ENCODE peak calls at places on chromosomes 16 and 17, in ten cellular contexts. Z is heart right ventricle, C is body of pancreas, L is lung, J is pancreas, V is prostate gland, I is aorta, E is fibroblast of lung, W is transverse colon, A is IMR-90. Y is an unnamed sample. For H3K4me1, H3K27me3 and H3K9me3, the result is how much of the 10 kb centered on the place peaks cover.

GRCh38 chr16:77191259-77191969 is 424 bp downstream of the MON1B start:
- DNase-seq in Z (peak), C (peak), L (peak), J (no peak), V (no peak), I (peak), E (peak), W (peak), A (no peak), Y (no peak)

GRCh38 chr16:79150626-79151025 is 449.9 kb downstream of the MAF start:
- DNase-seq in Z (no peak), C (no peak), L (no peak), J (no peak), V (no peak), I (no peak), E (no peak), W (no peak), A (no peak), Y (no peak)

GRCh38 chr17:50837980-50838954 is 2.9 kb downstream of the WFIKKN2 start:
- DNase-seq in Z (no peak), C (no peak), L (no peak), J (no peak), V (no peak), I (no peak), E (no peak), W (no peak), A (no peak), Y (no peak)

GRCh38 chr16:78504391-78504945 is 405.0 kb downstream of the WWOX start:
- DNase-seq in Z (peak), C (peak), L (no peak), J (no peak), V (no peak), I (no peak), E (peak), W (peak), A (no peak), Y (no peak)

GRCh38 chr17:6330936-6331335 is 104.0 kb downstream of the AIPL1 start:
- DNase-seq in Z (no peak), C (no peak), L (no peak), J (no peak), V (no peak), I (no peak), E (no peak), W (no peak), A (no peak), Y (no peak)

GRCh38 chr16:22232277-22233049 is 26.4 kb downstream of the EEF2K start:
- DNase-seq in Z (no peak), C (peak), L (peak), J (peak), V (peak), I (no peak), E (peak), W (peak), A (peak), Y (no peak)

GRCh38 chr17:13418891-13419290 is 182.8 kb downstream of the HS3ST3A1 start:
- DNase-seq in Z (no peak), C (no peak), L (no peak), J (no peak), V (no peak), I (no peak), E (no peak), W (no peak), A (peak), Y (no peak)

GRCh38 chr17:7443499-7444485 is 1.1 kb upstream of the CHRNB1 start:
- DNase-seq in Z (no peak), C (no peak), L (no peak), J (no peak), V (no peak), I (no peak), E (peak), W (no peak), A (peak), Y (peak)

GRCh38 chr16:31513126-31513525 is 4.9 kb upstream of the RUSF1 start:
- DNase-seq in Z (no peak), C (no peak), L (no peak), J (no peak), V (no peak), I (no peak), E (peak), W (no peak), A (peak), Y (peak)

GRCh38 chr16:53712065-53712464 is 8.1 kb downstream of the FTO start:
- DNase-seq in Z (no peak), C (no peak), L (no peak), J (no peak), V (no peak), I (no peak), E (no peak), W (no peak), A (no peak), Y (no peak)

GRCh38 chr16:76345093-76345735 is 68.0 kb downstream of the CNTNAP4 start:
- DNase-seq in Z (no peak), C (peak), L (peak), J (no peak), V (no peak), I (no peak), E (peak), W (no peak), A (no peak), Y (peak)

GRCh38 chr17:75153854-75154194 is 488 bp downstream of the JPT1 start:
- DNase-seq in Z (no peak), C (no peak), L (no peak), J (no peak), V (no peak), I (no peak), E (no peak), W (peak), A (no peak), Y (peak)

GRCh38 chr16:19130852-19131808 is 17.4 kb downstream of the ITPRIPL2 start:
- DNase-seq in Z (peak), C (peak), L (no peak), J (no peak), V (peak), I (no peak), E (peak), W (no peak), A (peak), Y (peak)

GRCh38 chr16:47965439-47965838 is 190.4 kb downstream of the ABCC12 start:
- DNase-seq in Z (no peak), C (no peak), L (no peak), J (no peak), V (no peak), I (no peak), E (no peak), W (no peak), A (peak), Y (no peak)

GRCh38 chr16:11487289-11487688 is 99.4 kb downstream of the LITAF start:
- DNase-seq in Z (no peak), C (no peak), L (no peak), J (no peak), V (no peak), I (peak), E (no peak), W (no peak), A (no peak), Y (no peak)

GRCh38 chr16:11100239-11100750 is 155.7 kb downstream of the SOCS1 start:
- DNase-seq in Z (peak), C (peak), L (no peak), J (no peak), V (no peak), I (peak), E (peak), W (peak), A (peak), Y (peak)

GRCh38 chr16:50309156-50309526 is 42.8 kb downstream of the ADCY7 start:
- DNase-seq in Z (no peak), C (no peak), L (no peak), J (no peak), V (no peak), I (no peak), E (no peak), W (no peak), A (no peak), Y (no peak)

GRCh38 chr17:81867123-81867951 is 3.8 kb downstream of the ARHGDIA start:
- DNase-seq in Z (no peak), C (peak), L (no peak), J (no peak), V (no peak), I (no peak), E (peak), W (peak), A (peak), Y (peak)

GRCh38 chr17:81868674-81869220 is 2.4 kb downstream of the ARHGDIA start:
- DNase-seq in Z (no peak), C (peak), L (no peak), J (no peak), V (no peak), I (peak), E (peak), W (peak), A (peak), Y (peak)

GRCh38 chr17:81869221-81870154 is 1.6 kb downstream of the ARHGDIA start:
- DNase-seq in Z (peak), C (peak), L (no peak), J (no peak), V (no peak), I (peak), E (peak), W (peak), A (no peak), Y (peak)

GRCh38 chr17:81866440-81867122 is 4.6 kb downstream of the ARHGDIA start:
- DNase-seq in Z (no peak), C (no peak), L (no peak), J (no peak), V (no peak), I (no peak), E (peak), W (no peak), A (no peak), Y (no peak)

DNA sequence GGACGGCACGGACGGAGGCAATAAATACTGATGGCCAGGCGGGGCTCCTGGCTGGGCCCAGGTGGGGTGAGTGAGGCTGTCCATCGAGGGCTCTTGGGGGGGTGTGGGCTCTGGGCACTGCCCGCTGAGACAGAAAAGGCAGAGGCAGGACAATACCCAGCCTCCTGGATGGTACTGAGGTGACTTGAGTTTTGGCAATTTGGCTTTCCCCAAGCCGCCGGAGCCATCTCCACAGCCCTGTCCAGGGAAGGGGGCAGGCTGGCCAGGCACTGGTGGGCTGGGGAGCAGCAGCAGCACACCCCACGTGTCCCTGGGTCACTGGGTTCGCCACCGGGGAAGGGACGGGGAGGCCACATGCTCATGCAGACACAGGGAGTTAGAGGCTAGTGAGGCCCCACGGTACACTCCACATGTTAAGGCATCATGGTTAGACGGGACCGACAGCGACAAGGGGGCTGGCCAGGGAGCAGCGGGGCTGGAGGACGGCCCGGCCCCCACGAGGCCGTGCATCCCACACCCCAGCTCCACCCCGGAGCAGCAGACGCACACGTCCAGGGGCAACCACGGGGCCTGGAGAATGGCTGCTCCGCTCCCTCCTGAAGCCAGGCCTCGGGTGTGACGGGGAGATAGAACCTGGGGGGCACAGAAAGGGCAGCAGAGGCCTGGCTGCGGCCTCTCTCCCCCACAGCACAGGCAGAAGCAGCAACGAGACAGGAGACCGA is 3.0 kb downstream of the ARHGDIA start:
- DNase-seq in Z (no peak), C (no peak), L (no peak), J (no peak), V (no peak), I (no peak), E (peak), W (peak), A (no peak), Y (peak)
- H3K4me1 ChIP-seq in Z (half or more), C (half or more), L (under half), J (under half), V (under half), I (under half), E (under half), W (half or more), A (under half), Y (under half)

DNA sequence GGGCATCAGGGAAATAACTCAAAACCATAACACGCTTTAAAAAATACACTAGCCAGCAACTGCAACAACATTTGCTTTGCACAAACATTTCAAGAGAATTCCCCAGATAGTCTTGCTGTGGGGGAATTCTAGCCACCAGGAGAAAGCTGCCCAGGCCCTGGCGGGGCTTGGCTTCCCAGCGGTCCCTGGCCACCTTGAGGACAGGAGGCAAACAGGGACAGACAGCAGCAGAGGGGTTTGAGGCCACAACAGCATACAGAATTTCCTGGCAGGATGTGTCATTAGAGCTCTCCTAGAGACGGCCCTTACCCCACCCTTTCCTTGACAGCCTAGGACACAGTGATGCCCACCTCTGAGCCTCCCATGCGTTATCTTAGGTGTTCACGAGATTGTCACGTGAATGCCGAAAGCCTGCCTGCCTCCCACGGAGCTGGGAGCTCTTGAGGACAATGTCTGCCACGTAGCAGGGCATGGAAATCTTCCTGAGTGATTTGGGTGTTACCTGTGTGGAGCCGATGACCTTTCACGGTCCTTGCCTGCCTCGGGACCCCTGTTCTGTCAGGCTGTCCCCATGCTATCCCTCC is 114.3 kb downstream of the RBFOX3 start:
- DNase-seq in Z (no peak), C (peak), L (no peak), J (no peak), V (no peak), I (no peak), E (no peak), W (no peak), A (no peak), Y (no peak)
- H3K27me3 ChIP-seq in Z (under half), C (under half), L (under half), J (under half), V (under half), I (under half), E (under half), W (under half), A (under half), Y (under half)

GRCh38 chr17:59375858-59376257 is 44.4 kb downstream of the YPEL2 start:
- DNase-seq in Z (no peak), C (no peak), L (no peak), J (no peak), V (no peak), I (no peak), E (no peak), W (no peak), A (no peak), Y (no peak)

GRCh38 chr17:59378621-59379194 is 47.3 kb downstream of the YPEL2 start:
- DNase-seq in Z (no peak), C (no peak), L (no peak), J (no peak), V (no peak), I (no peak), E (peak), W (peak), A (peak), Y (peak)

GRCh38 chr17:59380474-59380873 is 49.0 kb downstream of the YPEL2 start:
- DNase-seq in Z (no peak), C (no peak), L (no peak), J (no peak), V (no peak), I (no peak), E (no peak), W (no peak), A (no peak), Y (no peak)

GRCh38 chr17:59373879-59374495 is 42.5 kb downstream of the YPEL2 start:
- DNase-seq in Z (no peak), C (peak), L (no peak), J (no peak), V (no peak), I (no peak), E (peak), W (no peak), A (peak), Y (peak)

DNA sequence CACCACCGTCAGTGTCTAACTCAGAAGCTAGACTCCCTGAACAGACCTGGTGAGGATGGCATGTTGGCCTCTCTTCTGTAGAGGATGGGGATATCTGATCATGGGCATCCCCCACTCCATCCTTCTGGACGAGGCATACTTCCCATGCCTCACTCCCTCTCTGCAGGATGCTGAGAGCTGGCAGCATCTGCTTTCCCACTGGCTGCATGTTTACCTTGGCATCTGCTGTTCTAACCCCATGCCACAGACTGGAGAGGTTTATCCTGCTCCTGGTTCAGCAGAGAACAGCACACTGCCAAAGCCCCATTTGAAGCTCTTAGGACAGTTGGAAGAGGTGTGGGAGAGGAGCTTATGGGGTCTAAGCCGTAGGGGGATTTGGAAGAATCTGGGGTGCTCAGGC is 46.0 kb downstream of the YPEL2 start:
- DNase-seq in Z (no peak), C (no peak), L (no peak), J (no peak), V (no peak), I (no peak), E (peak), W (no peak), A (peak), Y (no peak)
- H3K9me3 ChIP-seq in Z (under half), C (under half), L (under half), J (under half), V (under half), I (under half), E (under half), W (under half), A (under half), Y (under half)

GRCh38 chr16:1167276-1168107 is 14.6 kb downstream of the CACNA1H start:
- DNase-seq in Z (no peak), C (peak), L (peak), J (peak), V (no peak), I (no peak), E (no peak), W (no peak), A (no peak), Y (no peak)
- H3K4me1 ChIP-seq in Z (under half), C (under half), L (under half), J (under half), V (under half), I (under half), E (under half), W (under half), A (under half), Y (under half)

GRCh38 chr17:71039391-71039790 is 870.1 kb downstream of the KCNJ2 start:
- DNase-seq in Z (no peak), C (no peak), L (no peak), J (no peak), V (no peak), I (no peak), E (no peak), W (no peak), A (no peak), Y (no peak)
- H3K27me3 ChIP-seq in Z (under half), C (under half), L (under half), J (under half), V (under half), I (under half), E (under half), W (under half), A (under half), Y (under half)